ENCODE peak calls at places on chromosomes 4 and X, in six cellular contexts. One of them, this sample, is unnamed.

GRCh38 chr4:182847956-182848450 is 69.2 kb downstream of the DCTD start:
- DNase-seq in endodermal cell: no peak
- DNase-seq in fibroblast of villous mesenchyme: no peak
- DNase-seq in GM12865: no peak
- DNase-seq in AG09319: no peak
- DNase-seq in body of pancreas: no peak
- DNase-seq in this sample: no peak

GRCh38 chr4:109334596-109335105 is 32.2 kb upstream of the COL25A1 start:
- DNase-seq in endodermal cell: no peak
- DNase-seq in fibroblast of villous mesenchyme: no peak
- DNase-seq in GM12865: no peak
- DNase-seq in AG09319: no peak
- DNase-seq in body of pancreas: no peak
- DNase-seq in this sample: no peak

GRCh38 chr4:98626350-98626749 is 32.1 kb downstream of the TSPAN5 start:
- DNase-seq in endodermal cell: peak
- DNase-seq in fibroblast of villous mesenchyme: peak
- DNase-seq in GM12865: no peak
- DNase-seq in AG09319: peak
- DNase-seq in body of pancreas: no peak
- DNase-seq in this sample: no peak

GRCh38 chrX:109714340-109714958 is 18.6 kb downstream of the ACSL4 start:
- DNase-seq in endodermal cell: no peak
- DNase-seq in fibroblast of villous mesenchyme: peak
- DNase-seq in GM12865: no peak
- DNase-seq in AG09319: no peak
- DNase-seq in body of pancreas: no peak
- DNase-seq in this sample: no peak

GRCh38 chr4:180932365-180933001 is 1310.7 kb upstream of the TENM3 start:
- DNase-seq in endodermal cell: no peak
- DNase-seq in fibroblast of villous mesenchyme: no peak
- DNase-seq in GM12865: no peak
- DNase-seq in AG09319: no peak
- DNase-seq in body of pancreas: no peak
- DNase-seq in this sample: no peak

GRCh38 chr4:99305638-99306380 is 15.0 kb upstream of the ADH1A start:
- DNase-seq in endodermal cell: no peak
- DNase-seq in fibroblast of villous mesenchyme: no peak
- DNase-seq in GM12865: no peak
- DNase-seq in AG09319: no peak
- DNase-seq in body of pancreas: no peak
- DNase-seq in this sample: no peak

GRCh38 chrX:1524874-1525582 is 12.0 kb downstream of the P2RY8 start:
- DNase-seq in endodermal cell: no peak
- DNase-seq in fibroblast of villous mesenchyme: no peak
- DNase-seq in GM12865: no peak
- DNase-seq in AG09319: no peak
- DNase-seq in body of pancreas: no peak
- DNase-seq in this sample: no peak

GRCh38 chr4:126306152-126306869 is 991.6 kb downstream of the FAT4 start:
- DNase-seq in endodermal cell: no peak
- DNase-seq in fibroblast of villous mesenchyme: peak
- DNase-seq in GM12865: no peak
- DNase-seq in AG09319: no peak
- DNase-seq in body of pancreas: no peak
- DNase-seq in this sample: no peak

GRCh38 chr4:31160146-31160545 is 440.0 kb downstream of the PCDH7 start:
- DNase-seq in endodermal cell: no peak
- DNase-seq in fibroblast of villous mesenchyme: no peak
- DNase-seq in GM12865: no peak
- DNase-seq in AG09319: no peak
- DNase-seq in body of pancreas: no peak
- DNase-seq in this sample: no peak

GRCh38 chr4:88535090-88535755 is 11.6 kb upstream of the PYURF start:
- DNase-seq in endodermal cell: no peak
- DNase-seq in fibroblast of villous mesenchyme: no peak
- DNase-seq in GM12865: no peak
- DNase-seq in AG09319: no peak
- DNase-seq in body of pancreas: no peak
- DNase-seq in this sample: no peak

GRCh38 chr4:26823583-26823982 is 37.1 kb upstream of the STIM2 start:
- DNase-seq in endodermal cell: no peak
- DNase-seq in fibroblast of villous mesenchyme: no peak
- DNase-seq in GM12865: no peak
- DNase-seq in AG09319: no peak
- DNase-seq in body of pancreas: no peak
- DNase-seq in this sample: no peak

GRCh38 chr4:38489924-38490639 is 173.9 kb upstream of the KLF3 start:
- DNase-seq in endodermal cell: peak
- DNase-seq in fibroblast of villous mesenchyme: peak
- DNase-seq in GM12865: no peak
- DNase-seq in AG09319: no peak
- DNase-seq in body of pancreas: no peak
- DNase-seq in this sample: peak

GRCh38 chr4:39873823-39874222 is 103.9 kb downstream of the PDS5A start:
- DNase-seq in endodermal cell: no peak
- DNase-seq in fibroblast of villous mesenchyme: peak
- DNase-seq in GM12865: peak
- DNase-seq in AG09319: no peak
- DNase-seq in body of pancreas: no peak
- DNase-seq in this sample: no peak

GRCh38 chrX:30880058-30880457 is 9.0 kb downstream of the TAB3 start:
- DNase-seq in endodermal cell: no peak
- DNase-seq in fibroblast of villous mesenchyme: no peak
- DNase-seq in GM12865: no peak
- DNase-seq in AG09319: no peak
- DNase-seq in body of pancreas: no peak
- DNase-seq in this sample: no peak

GRCh38 chr4:25081866-25082471 is 51.2 kb upstream of the LGI2 start:
- DNase-seq in endodermal cell: peak
- DNase-seq in fibroblast of villous mesenchyme: no peak
- DNase-seq in GM12865: no peak
- DNase-seq in AG09319: no peak
- DNase-seq in body of pancreas: peak
- DNase-seq in this sample: no peak

GRCh38 chrX:47530054-47530453 is 31.0 kb upstream of the ARAF start:
- DNase-seq in endodermal cell: no peak
- DNase-seq in fibroblast of villous mesenchyme: no peak
- DNase-seq in GM12865: peak
- DNase-seq in AG09319: no peak
- DNase-seq in body of pancreas: no peak
- DNase-seq in this sample: no peak

GRCh38 chr4:5474756-5475155 is 233.6 kb downstream of the EVC2 start:
- DNase-seq in endodermal cell: peak
- DNase-seq in fibroblast of villous mesenchyme: peak
- DNase-seq in GM12865: no peak
- DNase-seq in AG09319: no peak
- DNase-seq in body of pancreas: no peak
- DNase-seq in this sample: no peak

GRCh38 chr4:78529569-78530209 is 21.9 kb upstream of the ANXA3 start:
- DNase-seq in endodermal cell: no peak
- DNase-seq in fibroblast of villous mesenchyme: peak
- DNase-seq in GM12865: no peak
- DNase-seq in AG09319: no peak
- DNase-seq in body of pancreas: no peak
- DNase-seq in this sample: no peak

GRCh38 chr4:116055857-116056827 is 942.7 kb upstream of the NDST4 start:
- DNase-seq in endodermal cell: no peak
- DNase-seq in fibroblast of villous mesenchyme: peak
- DNase-seq in GM12865: peak
- DNase-seq in AG09319: no peak
- DNase-seq in body of pancreas: no peak
- DNase-seq in this sample: no peak

GRCh38 chr4:33054656-33055055 is 2334.5 kb downstream of the PCDH7 start:
- DNase-seq in endodermal cell: no peak
- DNase-seq in fibroblast of villous mesenchyme: no peak
- DNase-seq in GM12865: no peak
- DNase-seq in AG09319: no peak
- DNase-seq in body of pancreas: no peak
- DNase-seq in this sample: no peak

GRCh38 chrX:39427492-39428289 is 626.4 kb downstream of the MID1IP1 start:
- DNase-seq in endodermal cell: no peak
- DNase-seq in fibroblast of villous mesenchyme: peak
- DNase-seq in GM12865: no peak
- DNase-seq in AG09319: peak
- DNase-seq in body of pancreas: no peak
- DNase-seq in this sample: no peak

GRCh38 chr4:55768291-55768690 is 51.3 kb upstream of the EXOC1L start:
- DNase-seq in endodermal cell: peak
- DNase-seq in fibroblast of villous mesenchyme: peak
- DNase-seq in GM12865: no peak
- DNase-seq in AG09319: peak
- DNase-seq in body of pancreas: no peak
- DNase-seq in this sample: no peak

GRCh38 chr4:57943672-57944071 is 833.5 kb upstream of the IGFBP7 start:
- DNase-seq in endodermal cell: no peak
- DNase-seq in fibroblast of villous mesenchyme: peak
- DNase-seq in GM12865: peak
- DNase-seq in AG09319: no peak
- DNase-seq in body of pancreas: no peak
- DNase-seq in this sample: no peak

GRCh38 chr4:73763877-73764276 is 23.5 kb downstream of the CXCL8 start:
- DNase-seq in endodermal cell: no peak
- DNase-seq in fibroblast of villous mesenchyme: no peak
- DNase-seq in GM12865: no peak
- DNase-seq in AG09319: no peak
- DNase-seq in body of pancreas: no peak
- DNase-seq in this sample: no peak

GRCh38 chr4:39061450-39061849 is 582 bp upstream of the KLHL5 start:
- DNase-seq in endodermal cell: no peak
- DNase-seq in fibroblast of villous mesenchyme: no peak
- DNase-seq in GM12865: no peak
- DNase-seq in AG09319: no peak
- DNase-seq in body of pancreas: no peak
- DNase-seq in this sample: no peak

GRCh38 chrX:154696328-154697045 is 43.1 kb upstream of the CTAG2 start:
- DNase-seq in endodermal cell: no peak
- DNase-seq in fibroblast of villous mesenchyme: peak
- DNase-seq in GM12865: no peak
- DNase-seq in AG09319: no peak
- DNase-seq in body of pancreas: no peak
- DNase-seq in this sample: no peak

GRCh38 chr4:127549521-127549920 is 83.2 kb upstream of the INTU start:
- DNase-seq in endodermal cell: no peak
- DNase-seq in fibroblast of villous mesenchyme: no peak
- DNase-seq in GM12865: no peak
- DNase-seq in AG09319: no peak
- DNase-seq in body of pancreas: no peak
- DNase-seq in this sample: no peak

GRCh38 chr4:79917246-79917645 is 155.8 kb downstream of the ANTXR2 start:
- DNase-seq in endodermal cell: peak
- DNase-seq in fibroblast of villous mesenchyme: peak
- DNase-seq in GM12865: peak
- DNase-seq in AG09319: no peak
- DNase-seq in body of pancreas: peak
- DNase-seq in this sample: peak

GRCh38 chrX:135477576-135477975 is 42.9 kb upstream of the INTS6L start:
- DNase-seq in endodermal cell: peak
- DNase-seq in fibroblast of villous mesenchyme: peak
- DNase-seq in GM12865: peak
- DNase-seq in AG09319: peak
- DNase-seq in body of pancreas: peak
- DNase-seq in this sample: peak
- TF ChIP-seq CTCF in endodermal cell: peak
- TF ChIP-seq CTCF in fibroblast of villous mesenchyme: peak
- TF ChIP-seq CTCF in GM12865: peak
- TF ChIP-seq CTCF in AG09319: peak
- TF ChIP-seq CTCF in body of pancreas: peak
- TF ChIP-seq CTCF in this sample: peak

GRCh38 chr4:41693629-41694028 is 54.9 kb downstream of the PHOX2B start:
- DNase-seq in endodermal cell: no peak
- DNase-seq in fibroblast of villous mesenchyme: peak
- DNase-seq in GM12865: peak
- DNase-seq in AG09319: peak
- DNase-seq in body of pancreas: no peak
- DNase-seq in this sample: no peak
- TF ChIP-seq CTCF in endodermal cell: peak
- TF ChIP-seq CTCF in fibroblast of villous mesenchyme: peak
- TF ChIP-seq CTCF in GM12865: peak
- TF ChIP-seq CTCF in AG09319: peak
- TF ChIP-seq CTCF in body of pancreas: peak
- TF ChIP-seq CTCF in this sample: peak

GRCh38 chr4:101346312-101346561 is 1.1 kb downstream of the PPP3CA start:
- DNase-seq in endodermal cell: no peak
- DNase-seq in fibroblast of villous mesenchyme: no peak
- DNase-seq in GM12865: no peak
- DNase-seq in AG09319: no peak
- DNase-seq in body of pancreas: no peak
- DNase-seq in this sample: no peak

GRCh38 chr4:101345271-101345595 is 2.1 kb downstream of the PPP3CA start:
- DNase-seq in endodermal cell: no peak
- DNase-seq in fibroblast of villous mesenchyme: peak
- DNase-seq in GM12865: peak
- DNase-seq in AG09319: peak
- DNase-seq in body of pancreas: no peak
- DNase-seq in this sample: peak

GRCh38 chr4:101346562-101347266 is 612 bp downstream of the PPP3CA start:
- DNase-seq in endodermal cell: peak
- DNase-seq in fibroblast of villous mesenchyme: peak
- DNase-seq in GM12865: peak
- DNase-seq in AG09319: no peak
- DNase-seq in body of pancreas: peak
- DNase-seq in this sample: peak

GRCh38 chr4:101347267-101347556 is at the start of gene PPP3CA:
- DNase-seq in endodermal cell: no peak
- DNase-seq in fibroblast of villous mesenchyme: no peak
- DNase-seq in GM12865: no peak
- DNase-seq in AG09319: no peak
- DNase-seq in body of pancreas: no peak
- DNase-seq in this sample: no peak

DNA sequence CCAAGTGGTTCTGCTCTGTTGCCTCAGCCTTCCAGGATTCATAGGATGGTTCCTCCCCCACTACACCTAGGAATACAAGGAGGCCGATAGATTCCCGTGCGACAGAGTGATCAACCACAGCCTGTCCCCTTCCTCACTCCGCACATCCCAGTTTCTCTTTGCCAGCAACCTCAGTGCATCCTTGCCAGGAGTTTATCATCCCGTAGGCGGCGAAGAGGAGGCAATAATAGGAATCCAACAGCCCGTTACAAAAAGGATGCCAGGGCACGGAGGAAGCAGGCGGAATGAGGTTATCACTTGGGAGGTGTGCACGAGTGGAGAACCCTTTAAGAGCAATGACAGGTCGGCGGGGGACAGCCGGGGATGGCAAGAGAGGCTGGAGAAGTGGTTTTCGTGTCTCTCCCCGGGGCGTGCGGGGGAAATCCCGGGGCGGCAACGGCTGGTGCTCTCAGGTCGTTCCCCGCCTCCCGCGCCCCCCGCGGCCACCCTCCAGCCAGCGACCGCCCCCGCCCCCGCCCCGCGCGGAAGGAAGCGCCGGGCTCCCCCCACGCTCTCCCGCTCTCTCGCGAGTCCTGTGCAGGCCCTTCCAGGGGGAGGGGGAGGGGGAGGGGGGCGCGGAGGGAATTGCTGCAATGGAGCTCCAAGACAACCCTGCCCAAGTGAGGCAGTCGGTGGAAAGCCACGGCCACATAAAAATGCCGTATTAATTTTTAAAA is 1.6 kb downstream of the PPP3CA start:
- DNase-seq in endodermal cell: peak
- DNase-seq in fibroblast of villous mesenchyme: peak
- DNase-seq in GM12865: peak
- DNase-seq in AG09319: no peak
- DNase-seq in body of pancreas: peak
- DNase-seq in this sample: peak
- TF ChIP-seq CTCF in endodermal cell: no peak
- TF ChIP-seq CTCF in fibroblast of villous mesenchyme: peak
- TF ChIP-seq CTCF in GM12865: no peak
- TF ChIP-seq CTCF in AG09319: no peak
- TF ChIP-seq CTCF in body of pancreas: no peak
- TF ChIP-seq CTCF in this sample: no peak

GRCh38 chrX:37776283-37776986 is 3.4 kb upstream of the CYBB start:
- DNase-seq in endodermal cell: no peak
- DNase-seq in fibroblast of villous mesenchyme: no peak
- DNase-seq in GM12865: peak
- DNase-seq in AG09319: no peak
- DNase-seq in body of pancreas: no peak
- DNase-seq in this sample: no peak
- TF ChIP-seq CTCF in endodermal cell: no peak
- TF ChIP-seq CTCF in fibroblast of villous mesenchyme: no peak
- TF ChIP-seq CTCF in GM12865: no peak
- TF ChIP-seq CTCF in AG09319: no peak
- TF ChIP-seq CTCF in body of pancreas: no peak
- TF ChIP-seq CTCF in this sample: no peak

This sample was measured in nephron progenitor cell.